ENCODE peak calls at places on chromosome 10, in five cellular contexts. R, S, N, V and A are unnamed samples.
A peak's percentile ranks its signal among the peaks of the same experiment; 100 is the strongest.

GRCh38 chr10:132392811-132393694 is 3.9 kb upstream of the PWWP2B start:
- DNase-seq in R (no peak), S (peak; percentile 5), N (no peak), V (no peak), A (no peak)

GRCh38 chr10:80173441-80173840 is 31.9 kb downstream of the ANXA11 start:
- DNase-seq in R (no peak), S (no peak), N (no peak), V (no peak), A (no peak)

GRCh38 chr10:127345231-127345965 is 149.0 kb upstream of the INSYN2A start:
- DNase-seq in R (no peak), S (no peak), N (no peak), V (no peak), A (no peak)

GRCh38 chr10:71726673-71727428 is 7.3 kb upstream of the C10orf105 start:
- DNase-seq in R (no peak), S (peak; percentile 44), N (no peak), V (no peak), A (no peak)

GRCh38 chr10:72337039-72337629 is 17.6 kb downstream of the DNAJB12 start:
- DNase-seq in R (peak; percentile 63), S (peak; percentile 86), N (peak; percentile 72), V (peak; percentile 57), A (peak; percentile 90)

GRCh38 chr10:61304751-61305150 is 148.4 kb downstream of the TMEM26 start:
- DNase-seq in R (no peak), S (no peak), N (no peak), V (peak; percentile 44), A (no peak)

GRCh38 chr10:110822065-110822707 is 49.5 kb upstream of the PDCD4 start:
- DNase-seq in R (no peak), S (no peak), N (no peak), V (no peak), A (no peak)

GRCh38 chr10:62037890-62038608 is 136.6 kb downstream of the ARID5B start:
- DNase-seq in R (peak; percentile 64), S (no peak), N (no peak), V (no peak), A (no peak)

GRCh38 chr10:98483658-98484057 is 36.9 kb upstream of the HPS1 start:
- DNase-seq in R (no peak), S (no peak), N (no peak), V (no peak), A (no peak)

GRCh38 chr10:72077275-72077990 is 10.9 kb downstream of the SPOCK2 start:
- DNase-seq in R (no peak), S (no peak), N (no peak), V (no peak), A (no peak)

GRCh38 chr10:54613162-54613561 is 187.9 kb downstream of the PCDH15 start:
- DNase-seq in R (peak; percentile 4), S (no peak), N (no peak), V (no peak), A (no peak)

GRCh38 chr10:3486346-3487065 is 298.5 kb downstream of the KLF6 start:
- DNase-seq in R (peak; percentile 91), S (peak; percentile 92), N (peak; percentile 22), V (no peak), A (no peak)

GRCh38 chr10:30420774-30421173 is 13.2 kb upstream of the MAP3K8 start:
- DNase-seq in R (no peak), S (no peak), N (no peak), V (no peak), A (no peak)

GRCh38 chr10:124369986-124370385 is 48.7 kb downstream of the OAT start:
- DNase-seq in R (no peak), S (no peak), N (no peak), V (no peak), A (no peak)

GRCh38 chr10:121664671-121665070 is 66.4 kb upstream of the FGFR2 start:
- DNase-seq in R (no peak), S (no peak), N (no peak), V (no peak), A (no peak)

GRCh38 chr10:96509017-96509641 is 4.6 kb downstream of the TLL2 start:
- DNase-seq in R (no peak), S (no peak), N (no peak), V (peak; percentile 94), A (no peak)

GRCh38 chr10:3874988-3875841 is 90.2 kb upstream of the KLF6 start:
- DNase-seq in R (no peak), S (peak; percentile 48), N (no peak), V (no peak), A (no peak)

GRCh38 chr10:92699518-92700272 is 9.9 kb downstream of the HHEX start:
- DNase-seq in R (peak; percentile 71), S (peak; percentile 30), N (no peak), V (peak; percentile 14), A (no peak)

DNA sequence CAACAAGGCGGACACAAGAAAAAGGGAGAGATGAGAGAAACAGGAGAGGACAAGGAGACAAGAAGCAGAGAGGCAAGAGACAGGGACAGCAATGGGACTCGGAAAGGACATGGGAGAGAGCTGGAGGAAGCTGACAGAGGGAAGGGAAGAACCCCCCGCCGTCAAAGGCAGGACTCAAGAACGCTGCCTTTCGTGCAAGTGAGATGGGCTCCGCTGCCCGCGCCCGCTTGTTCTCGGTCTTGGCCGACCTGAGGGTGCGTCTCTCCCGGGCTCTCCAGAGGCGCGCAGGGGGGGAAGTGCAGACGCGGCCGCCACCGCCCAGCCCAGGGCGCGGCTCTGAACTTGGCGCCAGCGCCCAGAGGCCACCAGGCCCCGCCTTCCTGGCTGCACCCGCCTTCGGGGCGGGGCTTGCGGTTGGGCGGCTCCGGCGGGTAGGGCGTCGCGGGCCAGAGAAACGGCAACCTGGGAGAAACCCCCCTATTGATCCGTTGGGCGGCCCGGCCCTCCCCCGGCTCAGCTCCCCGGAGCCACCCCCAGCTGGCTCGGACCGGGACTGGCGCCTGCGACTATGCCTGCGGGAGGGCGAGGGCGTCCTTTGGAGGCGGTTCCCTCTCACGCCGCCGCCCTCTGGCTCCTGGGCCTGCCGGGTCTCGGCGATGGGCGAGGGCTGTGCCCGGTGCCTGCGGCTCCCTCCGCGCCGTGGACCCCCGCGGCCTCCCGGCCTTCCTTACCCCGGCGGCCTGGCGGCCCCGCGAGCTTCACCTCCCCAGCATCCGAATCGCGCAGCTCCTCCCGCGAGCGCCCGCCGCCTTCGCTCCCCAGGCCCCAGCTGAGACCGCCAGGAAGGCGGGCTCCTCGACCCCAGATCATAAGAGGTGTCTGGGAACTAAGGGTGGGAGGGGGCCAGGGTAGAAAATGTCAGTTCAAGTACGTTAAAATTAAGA is 2.2 kb upstream of the ANTXRL start:
- DNase-seq in R (peak; percentile 89), S (peak; percentile 93), N (peak; percentile 95), V (peak; percentile 11), A (peak; percentile 89)
- TF ChIP-seq CTCF in R (no peak), S (no peak), N (no peak), V (no peak), A (no peak)

GRCh38 chr10:88386204-88386877 is 196.8 kb downstream of the RNLS start:
- DNase-seq in R (peak; percentile 58), S (no peak), N (no peak), V (peak; percentile 14), A (no peak)

GRCh38 chr10:88386878-88387773 is 196.0 kb downstream of the RNLS start:
- DNase-seq in R (peak; percentile 73), S (peak; percentile 40), N (no peak), V (peak; percentile 96), A (no peak)

GRCh38 chr10:88389456-88389855 is 193.7 kb downstream of the RNLS start:
- DNase-seq in R (peak; percentile 49), S (peak; percentile 31), N (no peak), V (peak; percentile 73), A (no peak)

GRCh38 chr10:88382699-88383098 is 200.4 kb downstream of the RNLS start:
- DNase-seq in R (no peak), S (no peak), N (no peak), V (no peak), A (no peak)

DNA sequence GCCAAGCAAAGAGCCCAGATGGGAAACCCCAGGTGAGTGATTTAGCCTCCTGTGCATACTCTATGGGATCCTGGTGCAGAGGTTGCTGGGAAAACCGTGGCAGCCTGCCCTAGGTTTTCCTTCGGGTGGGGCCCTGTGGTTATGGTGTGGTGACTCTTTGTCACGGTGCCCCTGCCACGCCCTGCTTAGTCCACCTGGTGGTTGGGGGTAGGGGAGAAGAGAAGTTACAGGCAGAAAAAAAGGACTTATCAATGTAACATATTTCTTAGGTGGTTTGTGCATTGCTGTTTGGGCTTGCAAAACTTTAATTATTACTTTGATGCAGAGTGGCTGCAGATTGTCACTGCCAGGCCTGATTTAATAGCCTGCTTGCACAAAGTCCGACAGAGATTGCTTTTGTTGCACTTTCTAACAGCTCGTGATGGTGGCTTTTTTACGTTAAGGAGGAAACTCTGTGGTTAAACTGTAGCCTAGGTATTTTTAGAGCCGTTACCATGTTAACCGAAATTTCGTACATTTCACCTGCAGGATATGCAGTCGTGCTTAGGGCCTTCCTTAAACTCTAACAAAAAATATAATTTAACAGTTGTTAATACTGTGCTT is 197.4 kb downstream of the RNLS start:
- DNase-seq in R (peak; percentile 70), S (peak; percentile 92), N (no peak), V (no peak), A (no peak)
- H3K4me3 ChIP-seq in R (peak overlapping the region; percentile 29), S (peak overlapping the region; percentile 5), N (no peak overlapping the region), V (no peak overlapping the region), A (peak overlapping the region; percentile 59)

GRCh38 chr10:113549856-113550255 is 3.0 kb upstream of the HABP2 start:
- DNase-seq in R (no peak), S (no peak), N (peak; percentile 64), V (no peak), A (no peak)
- H3K27ac ChIP-seq in R (no peak overlapping the region), S (no peak overlapping the region), N (peak overlapping the region; percentile 64), V (no peak overlapping the region), A (no peak overlapping the region)

GRCh38 chr10:416091-416515 is 273.4 kb downstream of the DIP2C start:
- DNase-seq in R (peak; percentile 31), S (no peak), N (no peak), V (no peak), A (no peak)
- TF ChIP-seq CTCF in R (peak; percentile 7), S (no peak), N (peak; percentile 47), V (peak; percentile 9), A (no peak)

DNA sequence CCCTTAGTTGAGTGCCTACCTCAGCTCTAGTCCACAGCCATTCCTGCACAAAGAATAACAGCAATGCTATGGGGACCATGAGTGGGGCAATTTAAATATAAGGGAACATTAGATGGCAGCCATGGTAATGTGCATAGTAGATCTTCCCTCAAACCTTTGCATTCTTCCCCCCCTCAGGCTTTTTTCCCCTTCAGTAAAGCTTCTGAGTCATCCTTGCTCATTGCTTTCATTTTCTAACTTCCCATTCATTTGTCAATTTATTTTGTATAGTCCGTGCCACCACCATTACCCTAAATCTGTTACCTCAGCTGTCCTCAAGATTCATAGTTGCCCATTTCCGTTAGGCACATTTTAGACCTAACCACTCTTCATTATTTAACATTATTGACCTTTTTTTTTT is 10.7 kb downstream of the HECTD2 start:
- DNase-seq in R (no peak), S (no peak), N (no peak), V (peak; percentile 51), A (no peak)
- H3K4me3 ChIP-seq in R (no peak overlapping the region), S (no peak overlapping the region), N (no peak overlapping the region), V (peak overlapping the region; percentile 22), A (no peak overlapping the region)

GRCh38 chr10:44968887-44969400 is 9.3 kb downstream of the RASSF4 start:
- DNase-seq in R (no peak), S (no peak), N (no peak), V (no peak), A (no peak)
- H3K27ac ChIP-seq in R (no peak overlapping the region), S (peak overlapping the region; percentile 89), N (no peak overlapping the region), V (no peak overlapping the region), A (peak overlapping the region; percentile 34)

DNA sequence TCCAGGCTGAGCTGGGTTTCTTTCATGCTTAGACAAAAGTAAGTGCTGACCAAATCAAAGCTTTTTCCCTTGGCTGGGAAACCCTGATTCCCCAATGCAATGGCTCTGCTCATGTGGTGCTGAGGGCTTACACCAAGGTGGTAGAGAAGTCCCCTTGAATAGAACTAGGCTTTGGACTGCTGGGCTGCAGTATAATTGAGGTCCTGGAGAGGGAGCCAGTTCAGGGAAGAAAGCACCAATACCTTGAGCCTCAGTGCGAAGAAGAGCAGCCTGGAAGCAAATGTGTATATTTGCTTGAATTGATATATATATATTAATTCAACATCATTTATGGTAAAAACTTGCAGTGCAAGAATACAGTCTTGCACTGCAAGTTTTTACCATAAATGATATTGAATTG is 391.1 kb downstream of the RPS24 start:
- DNase-seq in R (peak; percentile 16), S (no peak), N (no peak), V (no peak), A (no peak)
- TF ChIP-seq CTCF in R (no peak), S (peak; percentile 10), N (peak; percentile 56), V (peak; percentile 60), A (no peak)